ENCODE peak calls at places on chromosome 12, in nine cellular contexts. H, N, Q, F, R, S, O, K and V are unnamed samples.

GRCh38 chr12:96425973-96426372 is 25.7 kb upstream of the CDK17 start:
- DNase-seq in H (no peak), N (no peak), Q (no peak), F (no peak), R (no peak), S (no peak), O (no peak), K (no peak), V (no peak)

GRCh38 chr12:27794818-27795584 is 15.0 kb upstream of the MANSC4 start:
- DNase-seq in H (no peak), N (no peak), Q (no peak), F (no peak), R (no peak), S (no peak), O (no peak), K (no peak), V (no peak)

GRCh38 chr12:104356231-104357115 is 52.9 kb downstream of the EID3 start:
- DNase-seq in H (no peak), N (peak; percentile 70), Q (no peak), F (no peak), R (no peak), S (no peak), O (no peak), K (no peak), V (no peak)

GRCh38 chr12:90102957-90103652 is 394.5 kb upstream of the ATP2B1 start:
- DNase-seq in H (no peak), N (peak; percentile 61), Q (peak; percentile 24), F (no peak), R (no peak), S (no peak), O (no peak), K (no peak), V (no peak)

GRCh38 chr12:8817856-8818255 is 4.6 kb upstream of the A2ML1 start:
- DNase-seq in H (no peak), N (no peak), Q (no peak), F (no peak), R (no peak), S (no peak), O (no peak), K (no peak), V (no peak)

GRCh38 chr12:18394742-18395141 is 133.4 kb downstream of the PIK3C2G start:
- DNase-seq in H (no peak), N (no peak), Q (no peak), F (no peak), R (no peak), S (no peak), O (no peak), K (no peak), V (no peak)

GRCh38 chr12:12726543-12727093 is 9.4 kb downstream of the CDKN1B start:
- DNase-seq in H (no peak), N (peak; percentile 39), Q (no peak), F (no peak), R (no peak), S (no peak), O (no peak), K (no peak), V (no peak)

GRCh38 chr12:49942921-49943662 is 7.4 kb upstream of the AQP2 start:
- DNase-seq in H (no peak), N (no peak), Q (no peak), F (peak; percentile 55), R (no peak), S (no peak), O (no peak), K (no peak), V (peak; percentile 57)

GRCh38 chr12:113912761-113913295 is 53.3 kb downstream of the RBM19 start:
- DNase-seq in H (peak; percentile 94), N (peak; percentile 83), Q (no peak), F (peak; percentile 81), R (peak; percentile 57), S (peak; percentile 66), O (peak; percentile 71), K (peak; percentile 64), V (peak; percentile 61)

GRCh38 chr12:104258476-104259067 is 43.0 kb downstream of the TXNRD1 start:
- DNase-seq in H (no peak), N (no peak), Q (no peak), F (no peak), R (no peak), S (no peak), O (no peak), K (no peak), V (no peak)

GRCh38 chr12:63919758-63920157 is 75.3 kb downstream of the SRGAP1 start:
- DNase-seq in H (no peak), N (no peak), Q (no peak), F (no peak), R (no peak), S (no peak), O (no peak), K (no peak), V (no peak)

GRCh38 chr12:96375173-96375572 is 25.1 kb downstream of the CDK17 start:
- DNase-seq in H (no peak), N (no peak), Q (no peak), F (no peak), R (no peak), S (no peak), O (no peak), K (no peak), V (no peak)

GRCh38 chr12:29566441-29566840 is 69.0 kb upstream of the OVCH1 start:
- DNase-seq in H (no peak), N (no peak), Q (no peak), F (no peak), R (no peak), S (no peak), O (no peak), K (no peak), V (no peak)

GRCh38 chr12:24730461-24730896 is 218.4 kb downstream of the BCAT1 start:
- DNase-seq in H (no peak), N (no peak), Q (no peak), F (no peak), R (no peak), S (no peak), O (no peak), K (no peak), V (no peak)

GRCh38 chr12:51752490-51752889 is 96.0 kb downstream of the FIGNL2 start:
- DNase-seq in H (no peak), N (peak; percentile 46), Q (no peak), F (no peak), R (peak; percentile 85), S (no peak), O (peak; percentile 61), K (no peak), V (peak; percentile 89)

GRCh38 chr12:47274725-47275124 is 195.0 kb upstream of the AMIGO2 start:
- DNase-seq in H (no peak), N (no peak), Q (no peak), F (no peak), R (no peak), S (no peak), O (no peak), K (no peak), V (no peak)

GRCh38 chr12:47277972-47278448 is 198.3 kb upstream of the AMIGO2 start:
- DNase-seq in H (no peak), N (peak; percentile 98), Q (no peak), F (no peak), R (no peak), S (no peak), O (no peak), K (no peak), V (no peak)

GRCh38 chr12:47276253-47277070 is 196.7 kb upstream of the AMIGO2 start:
- DNase-seq in H (no peak), N (peak; percentile 85), Q (peak; percentile 36), F (peak; percentile 64), R (peak; percentile 63), S (no peak), O (peak; percentile 42), K (no peak), V (peak; percentile 53)

GRCh38 chr12:47280543-47281330 is 201.0 kb upstream of the AMIGO2 start:
- DNase-seq in H (no peak), N (no peak), Q (no peak), F (no peak), R (no peak), S (no peak), O (no peak), K (no peak), V (no peak)

DNA sequence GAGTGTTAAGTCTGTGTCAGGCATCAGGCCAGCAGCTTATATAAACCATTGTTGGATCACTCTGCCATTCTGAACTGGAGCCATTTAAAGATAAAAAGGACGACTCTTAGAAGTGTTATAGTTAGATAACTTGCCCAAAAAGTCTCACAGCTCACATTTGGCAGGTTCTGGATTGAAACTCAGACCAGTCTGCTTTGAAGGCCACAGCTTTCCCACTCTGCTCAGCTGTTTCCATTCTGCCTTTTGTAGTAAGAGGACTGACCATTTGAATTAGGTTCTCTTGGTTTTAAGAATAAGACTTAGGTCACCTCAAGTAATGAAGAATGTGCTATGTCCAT is 197.3 kb upstream of the AMIGO2 start:
- DNase-seq in H (no peak), N (no peak), Q (no peak), F (no peak), R (no peak), S (peak; percentile 81), O (no peak), K (peak; percentile 49), V (no peak)
- H3K27ac ChIP-seq in H (no peak overlapping the region), N (peak overlapping the region; percentile 91), Q (no peak overlapping the region), F (peak overlapping the region; percentile 82), R (peak overlapping the region; percentile 59), S (no peak overlapping the region), O (peak overlapping the region; percentile 38), K (no peak overlapping the region), V (peak overlapping the region; percentile 41)

DNA sequence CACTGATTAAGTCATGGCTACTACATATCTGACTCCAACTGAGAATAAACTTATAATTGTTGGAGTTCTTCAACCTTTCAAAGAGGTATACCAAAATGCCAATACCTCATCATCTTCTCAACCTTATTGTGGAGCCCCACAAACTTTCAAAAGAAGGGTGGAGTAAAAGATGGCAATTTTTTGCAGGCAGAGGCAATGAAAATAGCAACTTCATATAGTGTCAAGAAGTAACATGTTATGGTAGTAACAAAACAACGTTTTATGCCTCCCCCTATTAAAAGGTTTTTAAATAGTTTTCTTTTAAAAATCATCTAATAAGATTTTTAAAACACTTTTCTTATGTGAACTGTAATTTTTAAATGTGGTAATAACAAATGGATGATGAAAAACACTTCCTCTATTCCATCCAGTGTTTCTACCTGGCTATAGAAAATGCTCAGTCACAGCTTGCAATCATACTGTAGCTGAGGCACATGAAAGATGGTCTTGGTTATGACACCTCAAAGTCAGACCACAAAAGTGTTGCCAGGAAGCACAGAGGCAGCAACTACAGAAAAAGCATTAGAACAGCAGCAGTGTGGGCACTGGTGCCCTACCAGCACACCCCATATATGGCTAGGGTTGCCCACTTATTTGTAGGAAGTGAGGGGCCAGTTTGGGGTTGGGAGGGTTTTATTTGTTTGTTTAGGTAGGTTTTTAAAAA is 7.0 kb downstream of the PPP1R12A start:
- DNase-seq in H (no peak), N (no peak), Q (peak; percentile 70), F (no peak), R (no peak), S (no peak), O (no peak), K (no peak), V (no peak)
- H3K4me3 ChIP-seq in H (no peak overlapping the region), N (no peak overlapping the region), Q (no peak overlapping the region), F (no peak overlapping the region), R (no peak overlapping the region), S (no peak overlapping the region), O (no peak overlapping the region), K (no peak overlapping the region), V (no peak overlapping the region)

GRCh38 chr12:79936670-79937069 is 1.8 kb upstream of the PPP1R12A start:
- DNase-seq in H (no peak), N (no peak), Q (no peak), F (no peak), R (no peak), S (no peak), O (no peak), K (no peak), V (no peak)
- TF ChIP-seq POLR2A in H (no peak), N (no peak), Q (no peak), F (no peak), R (no peak), S (no peak), O (no peak), K (no peak), V (no peak)

GRCh38 chr12:75553865-75554555 is 42.6 kb upstream of the KRR1 start:
- DNase-seq in H (no peak), N (no peak), Q (no peak), F (no peak), R (no peak), S (no peak), O (no peak), K (no peak), V (no peak)
- H3K27ac ChIP-seq in H (no peak overlapping the region), N (peak overlapping the region; percentile 40), Q (no peak overlapping the region), F (no peak overlapping the region), R (no peak overlapping the region), S (no peak overlapping the region), O (peak overlapping the region; percentile 49), K (no peak overlapping the region), V (peak overlapping the region; percentile 20)